ENCODE peak calls at places on chromosomes 16 and 17, in nine cellular contexts. N is ELR; M is HTR-8/SVneo; B is uterus; U is ELF-1; C is H7; R is activated gamma-delta T cell; F is naive B cell; K is CD4-positive, alpha-beta T cell. V is an unnamed sample.
A peak's percentile ranks its signal among the peaks of the same experiment; 100 is the strongest.

GRCh38 chr17:55053855-55054254 is 85.3 kb downstream of the STXBP4 start:
- DNase-seq in K (no peak), B (no peak), U (no peak), F (no peak), N (peak; percentile 43), M (no peak), C (no peak), R (no peak), V (no peak)

GRCh38 chr17:75566456-75567233 is 21.0 kb upstream of the MYO15B start:
- DNase-seq in B (no peak), N (no peak), M (no peak), K (no peak), R (no peak), U (no peak), F (peak; percentile 61), C (no peak), V (no peak)

GRCh38 chr17:20028436-20028835 is 19.3 kb downstream of the SPECC1 start:
- DNase-seq in N (no peak), F (no peak), M (no peak), C (no peak), B (no peak), U (no peak), K (no peak), R (no peak), V (no peak)

GRCh38 chr16:82262244-82262643 is 92.2 kb upstream of the MPHOSPH6 start:
- DNase-seq in B (no peak), C (no peak), R (no peak), U (no peak), M (no peak), F (no peak), N (no peak), K (no peak), V (no peak)

GRCh38 chr16:4979736-4980660 is 21.9 kb downstream of the SEC14L5 start:
- DNase-seq in R (no peak), N (no peak), M (no peak), B (no peak), F (no peak), K (no peak), U (no peak), C (no peak), V (no peak)

GRCh38 chr16:4350365-4350786 is 745 bp downstream of the PAM16 start:
- DNase-seq in C (no peak), K (no peak), M (no peak), R (no peak), F (no peak), U (no peak), N (no peak), B (no peak), V (no peak)

GRCh38 chr16:1817716-1818115 is 8.9 kb downstream of the HAGH start:
- DNase-seq in B (no peak), M (no peak), U (no peak), R (no peak), C (no peak), F (no peak), N (no peak), K (no peak), V (no peak)

GRCh38 chr17:27540300-27541105 is 84.3 kb downstream of the KSR1 start:
- DNase-seq in N (peak; percentile 80), U (no peak), C (no peak), B (peak; percentile 95), K (no peak), F (no peak), R (no peak), M (peak; percentile 87), V (peak; percentile 92)

GRCh38 chr17:18328643-18329204 is 13.6 kb downstream of the SMCR8 start:
- DNase-seq in R (no peak), M (no peak), U (no peak), B (no peak), C (peak; percentile 47), F (no peak), N (no peak), K (no peak), V (peak; percentile 53)

GRCh38 chr17:20852541-20853370 is 190.1 kb downstream of the USP22 start:
- DNase-seq in C (no peak), F (no peak), M (no peak), B (peak; percentile 32), N (peak; percentile 6), U (peak; percentile 89), R (no peak), K (no peak), V (peak; percentile 93)

GRCh38 chr17:5122586-5123342 is 6.9 kb downstream of the USP6 start:
- DNase-seq in F (peak; percentile 29), B (no peak), K (no peak), U (peak; percentile 37), N (peak; percentile 12), C (peak; percentile 86), M (no peak), R (no peak), V (peak; percentile 86)

GRCh38 chr16:68658974-68659360 is 13.9 kb downstream of the CDH3 start:
- DNase-seq in M (no peak), C (no peak), K (no peak), U (no peak), R (no peak), N (no peak), B (no peak), F (no peak), V (no peak)

GRCh38 chr16:25006504-25007055 is 8.6 kb downstream of the ARHGAP17 start:
- DNase-seq in R (no peak), M (no peak), U (peak; percentile 37), B (no peak), K (no peak), F (peak; percentile 22), C (no peak), N (peak; percentile 87), V (no peak)

GRCh38 chr16:68746951-68747350 is 9.9 kb downstream of the CDH1 start:
- DNase-seq in U (no peak), R (no peak), N (no peak), B (no peak), M (no peak), K (no peak), F (no peak), C (no peak), V (no peak)

GRCh38 chr17:6435968-6436367 is 1.0 kb upstream of the AIPL1 start:
- DNase-seq in F (peak; percentile 42), K (peak; percentile 50), U (peak; percentile 90), R (no peak), C (peak; percentile 90), M (peak; percentile 87), N (peak; percentile 79), B (no peak), V (peak; percentile 94)

GRCh38 chr16:68300736-68301459 is 9.8 kb downstream of the SLC7A6OS start:
- DNase-seq in R (no peak), K (no peak), F (no peak), N (no peak), B (no peak), C (no peak), M (no peak), U (no peak), V (no peak)

GRCh38 chr17:65554568-65555223 is 6.8 kb downstream of the AXIN2 start:
- DNase-seq in K (no peak), R (no peak), M (no peak), B (peak; percentile 58), U (no peak), C (peak; percentile 51), F (no peak), N (no peak), V (no peak)

GRCh38 chr17:63974594-63975192 is 2.0 kb upstream of the SCN4A start:
- DNase-seq in F (no peak), M (peak; percentile 54), U (no peak), N (peak; percentile 89), C (no peak), R (no peak), B (no peak), K (no peak), V (peak; percentile 77)

GRCh38 chr17:76940738-76941350 is 72.6 kb downstream of the MGAT5B start:
- DNase-seq in U (peak; percentile 54), M (no peak), C (peak; percentile 86), F (no peak), R (no peak), N (peak; percentile 49), K (no peak), B (no peak), V (peak; percentile 97)

GRCh38 chr16:17572145-17572544 is 101.4 kb upstream of the XYLT1 start:
- DNase-seq in F (no peak), R (no peak), B (no peak), U (no peak), C (no peak), M (no peak), N (no peak), K (no peak), V (no peak)

GRCh38 chr16:65409505-65409904 is 287.6 kb upstream of the CDH11 start:
- DNase-seq in R (no peak), U (no peak), N (peak; percentile 30), B (no peak), M (no peak), F (no peak), K (no peak), C (no peak), V (no peak)

GRCh38 chr17:6505425-6506142 is 50.8 kb downstream of the PITPNM3 start:
- DNase-seq in B (no peak), C (no peak), K (no peak), U (no peak), R (no peak), M (no peak), N (no peak), F (no peak), V (peak; percentile 38)

GRCh38 chr17:2016494-2016893 is 8.6 kb downstream of the RTN4RL1 start:
- DNase-seq in R (no peak), F (no peak), M (no peak), K (no peak), C (no peak), N (no peak), U (no peak), B (no peak), V (no peak)

GRCh38 chr16:48408688-48409087 is 23.5 kb upstream of the SIAH1 start:
- DNase-seq in C (no peak), R (no peak), M (no peak), B (no peak), F (no peak), U (no peak), N (peak; percentile 29), K (no peak), V (no peak)

GRCh38 chr16:88505405-88506082 is 52.5 kb downstream of the ZFPM1 start:
- DNase-seq in C (peak; percentile 90), R (peak; percentile 40), M (no peak), U (no peak), N (peak; percentile 39), K (peak; percentile 58), B (peak; percentile 37), F (peak; percentile 15), V (peak; percentile 79)

GRCh38 chr17:60790205-60790604 is 112.6 kb downstream of the BCAS3 start:
- DNase-seq in B (no peak), N (no peak), C (no peak), R (no peak), F (no peak), K (no peak), U (no peak), M (no peak), V (no peak)

GRCh38 chr16:67886387-67886786 is 1.7 kb downstream of the NRN1L start:
- DNase-seq in C (peak; percentile 64), U (peak; percentile 46), M (no peak), F (no peak), K (no peak), B (no peak), R (no peak), N (no peak), V (peak; percentile 68)

GRCh38 chr16:19105131-19105530 is 8.6 kb upstream of the ITPRIPL2 start:
- DNase-seq in B (no peak), N (no peak), K (no peak), U (no peak), M (no peak), C (no peak), R (no peak), F (no peak), V (no peak)

GRCh38 chr17:2214047-2214717 is 89.4 kb downstream of the SMG6 start:
- DNase-seq in M (peak; percentile 57), U (peak; percentile 52), B (peak; percentile 69), F (no peak), R (no peak), C (peak; percentile 49), N (peak; percentile 94), K (no peak), V (peak; percentile 71)

GRCh38 chr17:17933775-17934174 is 38.4 kb downstream of the TOM1L2 start:
- DNase-seq in R (no peak), C (no peak), F (no peak), U (no peak), M (no peak), B (no peak), N (peak; percentile 73), K (no peak), V (no peak)